ENCODE peak calls at places on chromosomes 4 and X, in six cellular contexts. E is AG04449, X is uterus, M is Peyer's patch, F is epithelial cell of esophagus, L is AG10803. S is an unnamed sample.

GRCh38 chr4:113739197-113739596 is 22.3 kb downstream of the CAMK2D start:
- DNase-seq in E (no peak), X (no peak), M (no peak), F (no peak), L (no peak), S (no peak)

GRCh38 chr4:37892641-37893040 is 1.8 kb downstream of the TBC1D1 start:
- DNase-seq in E (no peak), X (no peak), M (peak), F (no peak), L (no peak), S (no peak)

GRCh38 chr4:110959041-110959643 is 336.3 kb upstream of the PITX2 start:
- DNase-seq in E (no peak), X (no peak), M (no peak), F (peak), L (peak), S (peak)

GRCh38 chr4:47562297-47562696 is 77.2 kb downstream of the ATP10D start:
- DNase-seq in E (peak), X (no peak), M (no peak), F (no peak), L (peak), S (no peak)

GRCh38 chr4:108117473-108118182 is 51.1 kb downstream of the LEF1 start:
- DNase-seq in E (no peak), X (no peak), M (no peak), F (no peak), L (no peak), S (no peak)

GRCh38 chr4:144014808-144015207 is 4.4 kb downstream of the GYPB start:
- DNase-seq in E (no peak), X (no peak), M (no peak), F (no peak), L (no peak), S (no peak)

GRCh38 chrX:49308604-49309269 is 5.3 kb downstream of the GAGE10 start:
- DNase-seq in E (no peak), X (peak), M (peak), F (no peak), L (peak), S (no peak)

GRCh38 chrX:43868791-43869190 is 13.5 kb downstream of the MAOB start:
- DNase-seq in E (no peak), X (no peak), M (no peak), F (no peak), L (no peak), S (no peak)

GRCh38 chrX:12319012-12319519 is 180.8 kb downstream of the FRMPD4 start:
- DNase-seq in E (no peak), X (no peak), M (no peak), F (no peak), L (peak), S (no peak)

GRCh38 chr4:128553665-128554515 is 255.6 kb upstream of the JADE1 start:
- DNase-seq in E (no peak), X (no peak), M (no peak), F (no peak), L (no peak), S (no peak)

GRCh38 chr4:89899157-89899556 is 4.5 kb downstream of the MMRN1 start:
- DNase-seq in E (no peak), X (no peak), M (no peak), F (no peak), L (no peak), S (no peak)

GRCh38 chr4:38884254-38884653 is 16.6 kb downstream of the FAM114A1 start:
- DNase-seq in E (no peak), X (no peak), M (no peak), F (no peak), L (no peak), S (no peak)

GRCh38 chr4:64718091-64718490 is 308.8 kb upstream of the TECRL start:
- DNase-seq in E (no peak), X (no peak), M (no peak), F (peak), L (no peak), S (peak)

GRCh38 chr4:63553123-63553522 is 856.1 kb downstream of the TECRL start:
- DNase-seq in E (no peak), X (no peak), M (no peak), F (no peak), L (no peak), S (no peak)

GRCh38 chr4:123672987-123673386 is 276.4 kb downstream of the SPRY1 start:
- DNase-seq in E (no peak), X (no peak), M (no peak), F (peak), L (peak), S (no peak)

GRCh38 chrX:154596290-154596929 is 11.5 kb downstream of the CTAG1A start:
- DNase-seq in E (no peak), X (no peak), M (no peak), F (peak), L (peak), S (peak)

GRCh38 chr4:177229331-177229730 is 80.3 kb upstream of the NEIL3 start:
- DNase-seq in E (no peak), X (no peak), M (no peak), F (no peak), L (no peak), S (no peak)

GRCh38 chr4:128810331-128810870 is 901 bp downstream of the JADE1 start:
- DNase-seq in E (no peak), X (peak), M (peak), F (peak), L (no peak), S (no peak)

GRCh38 chr4:68272860-68273259 is 27.4 kb upstream of the TMPRSS11B start:
- DNase-seq in E (no peak), X (no peak), M (no peak), F (peak), L (peak), S (no peak)

GRCh38 chr4:172547724-172548123 is 620.9 kb upstream of the GALNT7 start:
- DNase-seq in E (no peak), X (no peak), M (no peak), F (no peak), L (no peak), S (no peak)

GRCh38 chr4:102780476-102781144 is 19.8 kb upstream of the MANBA start:
- DNase-seq in E (no peak), X (no peak), M (no peak), F (peak), L (no peak), S (no peak)

GRCh38 chr4:107931775-107932321 is 499 bp downstream of the CYP2U1 start:
- DNase-seq in E (no peak), X (no peak), M (peak), F (no peak), L (no peak), S (no peak)

GRCh38 chr4:5206391-5206790 is 155.1 kb downstream of the STK32B start:
- DNase-seq in E (peak), X (peak), M (no peak), F (no peak), L (peak), S (peak)

GRCh38 chr4:66590488-66591215 is 920.4 kb upstream of the EPHA5 start:
- DNase-seq in E (no peak), X (no peak), M (no peak), F (peak), L (no peak), S (no peak)

GRCh38 chr4:20684852-20685763 is 15.2 kb upstream of the PACRGL start:
- DNase-seq in E (no peak), X (no peak), M (no peak), F (peak), L (peak), S (peak)

GRCh38 chrX:123493857-123494256 is 239.0 kb downstream of the THOC2 start:
- DNase-seq in E (no peak), X (no peak), M (no peak), F (no peak), L (no peak), S (no peak)

GRCh38 chr4:42416017-42416416 is 18.7 kb downstream of the SHISA3 start:
- DNase-seq in E (no peak), X (no peak), M (no peak), F (no peak), L (no peak), S (no peak)

GRCh38 chr4:67575232-67575888 is 16.8 kb downstream of the STAP1 start:
- DNase-seq in E (no peak), X (no peak), M (no peak), F (no peak), L (no peak), S (no peak)

GRCh38 chr4:99028187-99028586 is 32.7 kb downstream of the METAP1 start:
- DNase-seq in E (no peak), X (no peak), M (no peak), F (peak), L (peak), S (no peak)

GRCh38 chr4:6986781-6987565 is 56.2 kb upstream of the TADA2B start:
- DNase-seq in E (no peak), X (peak), M (peak), F (peak), L (peak), S (peak)
- TF ChIP-seq CTCF in E (no peak), X (no peak), M (no peak), F (no peak), L (no peak), S (no peak)

GRCh38 chr4:15809473-15809872 is 31.3 kb downstream of the CD38 start:
- DNase-seq in E (no peak), X (no peak), M (no peak), F (no peak), L (no peak), S (no peak)

GRCh38 chr4:15811703-15812325 is 33.7 kb downstream of the CD38 start:
- DNase-seq in E (no peak), X (no peak), M (no peak), F (peak), L (no peak), S (no peak)

GRCh38 chr4:15805583-15806517 is 27.7 kb downstream of the CD38 start:
- DNase-seq in E (peak), X (no peak), M (no peak), F (peak), L (peak), S (peak)

GRCh38 chr4:15809058-15809457 is 30.9 kb downstream of the CD38 start:
- DNase-seq in E (no peak), X (no peak), M (no peak), F (peak), L (no peak), S (no peak)
- H3K4me3 ChIP-seq in E (no peak), X (no peak), M (no peak), F (no peak), L (no peak), S (no peak)

GRCh38 chr4:122450847-122451246 is 5.7 kb downstream of the IL2 start:
- DNase-seq in E (peak), X (no peak), M (no peak), F (peak), L (peak), S (no peak)
- TF ChIP-seq CTCF in E (peak), X (no peak), M (no peak), F (peak), L (peak), S (peak)

GRCh38 chr4:133148690-133149363 is at the start of gene PCDH10:
- DNase-seq in E (peak), X (peak), M (no peak), F (peak), L (peak), S (peak)
- H3K4me3 ChIP-seq in E (peak), X (peak), M (peak), F (peak), L (peak), S (peak)

GRCh38 chrX:26653050-26653449 is 437.1 kb downstream of the MAGEB5 start:
- DNase-seq in E (no peak), X (no peak), M (no peak), F (no peak), L (no peak), S (no peak)

GRCh38 chrX:26651755-26652154 is 435.8 kb downstream of the MAGEB5 start:
- DNase-seq in E (no peak), X (no peak), M (no peak), F (peak), L (no peak), S (no peak)

DNA sequence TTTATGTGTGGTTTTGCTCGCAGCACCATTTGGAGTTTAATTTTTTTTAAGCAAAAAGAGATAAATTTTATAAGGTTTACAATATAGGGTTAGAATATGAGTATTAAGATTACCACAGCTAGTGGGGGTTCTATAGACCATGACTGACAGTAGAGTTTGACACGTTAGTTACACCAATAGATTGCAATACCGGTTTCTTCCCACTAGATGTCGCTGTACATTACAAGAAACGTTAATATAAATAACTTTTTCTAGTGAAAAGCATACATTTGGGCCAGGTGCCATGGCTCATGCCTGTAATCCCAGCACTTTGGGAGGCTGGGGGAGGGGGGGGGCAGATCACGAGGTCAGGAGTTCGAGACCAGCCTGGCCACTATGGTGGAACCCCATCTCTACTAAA is 433.6 kb downstream of the MAGEB5 start:
- DNase-seq in E (no peak), X (no peak), M (no peak), F (peak), L (no peak), S (no peak)
- TF ChIP-seq CTCF in E (no peak), X (no peak), M (no peak), F (peak), L (peak), S (peak)

DNA sequence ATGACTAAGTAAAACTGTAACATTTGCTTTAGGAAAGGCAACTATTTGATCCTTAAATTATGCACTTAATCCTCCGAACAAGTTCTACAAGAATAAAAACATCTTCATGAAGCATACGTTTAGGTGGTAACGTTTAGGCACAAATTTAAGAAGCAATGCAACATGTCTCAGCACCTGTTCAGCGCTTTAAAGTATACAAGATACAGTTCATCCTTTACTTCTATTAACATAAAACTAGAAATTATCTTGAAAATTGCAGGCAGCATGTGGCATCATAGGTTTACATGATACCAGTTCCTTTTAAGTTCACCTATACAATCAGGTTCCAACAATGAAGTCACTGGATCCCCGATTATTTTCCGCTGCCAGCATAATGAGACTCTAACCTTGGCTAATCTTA is 1.5 kb downstream of the PLA2G12A start:
- DNase-seq in E (no peak), X (no peak), M (no peak), F (peak), L (no peak), S (no peak)
- H3K4me3 ChIP-seq in E (peak), X (peak), M (peak), F (peak), L (no peak), S (peak)

DNA sequence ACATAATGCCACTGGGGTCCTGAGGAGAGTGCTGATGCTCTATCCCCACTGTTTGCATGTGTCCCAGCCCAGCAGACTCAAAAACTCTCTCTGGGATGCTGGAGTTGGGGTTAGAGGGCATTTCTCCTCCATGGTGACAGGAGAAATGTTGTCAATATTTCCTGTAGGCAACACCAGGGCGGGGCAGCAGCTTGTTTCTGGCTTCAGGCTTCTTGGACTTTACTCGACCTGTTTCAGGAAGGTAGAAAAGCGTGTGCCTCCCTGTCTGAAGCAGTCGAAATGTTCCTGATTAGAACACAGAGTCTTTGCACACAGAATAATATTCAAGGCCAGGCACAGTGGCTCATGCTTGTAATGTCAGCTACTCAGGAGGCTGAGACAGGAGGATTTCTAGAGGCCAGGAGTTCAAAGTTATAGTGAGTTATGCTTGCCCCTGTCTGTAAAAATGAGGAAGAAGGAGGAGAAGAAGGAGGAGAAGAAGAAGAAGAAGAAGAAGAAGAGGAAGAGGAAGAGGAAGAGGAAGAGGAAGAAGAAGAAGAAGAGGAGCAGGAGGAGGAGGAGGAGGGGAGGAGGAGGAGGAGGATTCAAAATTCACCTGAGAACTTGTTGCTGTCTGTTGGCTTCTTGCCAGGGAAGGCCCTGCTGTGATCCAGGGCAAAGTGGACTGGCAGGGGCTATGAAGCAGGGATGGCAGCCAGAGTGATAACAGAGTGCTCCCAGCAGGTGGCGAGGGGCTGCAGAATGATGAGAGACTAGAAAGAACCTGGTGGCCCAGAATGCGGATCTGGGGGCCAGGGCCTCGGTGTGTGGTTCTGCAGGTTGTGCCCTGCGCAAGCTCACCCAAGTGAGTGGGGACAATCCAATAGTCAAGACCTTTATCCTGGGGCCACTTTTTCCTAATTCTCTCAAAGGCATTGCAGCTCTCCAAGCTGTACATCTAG is 82.9 kb downstream of the RTL5 start:
- DNase-seq in E (no peak), X (no peak), M (no peak), F (no peak), L (no peak), S (no peak)
- TF ChIP-seq CTCF in E (no peak), X (no peak), M (no peak), F (no peak), L (no peak), S (no peak)

GRCh38 chr4:151012376-151012775 is 2.7 kb downstream of the LRBA start:
- DNase-seq in E (no peak), X (no peak), M (no peak), F (no peak), L (no peak), S (no peak)

GRCh38 chr4:151012836-151013235 is 2.2 kb downstream of the LRBA start:
- DNase-seq in E (no peak), X (no peak), M (no peak), F (peak), L (no peak), S (no peak)

GRCh38 chr4:151013944-151014343 is 1.1 kb downstream of the LRBA start:
- DNase-seq in E (no peak), X (no peak), M (no peak), F (no peak), L (no peak), S (no peak)

GRCh38 chr4:151014521-151015457 is at the start of gene LRBA:
- DNase-seq in E (no peak), X (peak), M (peak), F (peak), L (peak), S (no peak)

DNA sequence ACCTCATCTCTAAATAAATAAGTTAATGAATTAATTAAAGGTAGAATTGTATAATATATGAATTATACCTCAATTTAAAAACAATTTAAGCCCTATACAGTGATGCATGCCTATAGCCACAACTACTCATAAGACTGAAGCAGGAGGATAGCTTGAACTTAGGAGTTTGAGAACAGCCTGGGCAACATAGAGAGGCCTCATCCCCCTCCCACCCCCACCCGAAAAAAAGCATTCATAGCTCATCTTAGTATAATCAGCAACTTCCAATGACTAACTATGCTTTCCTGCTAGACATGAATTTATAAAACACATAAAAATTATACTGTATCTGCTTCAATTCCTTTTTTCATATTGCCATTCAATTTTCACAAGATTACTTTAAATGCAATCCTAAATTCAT is 1.6 kb downstream of the LRBA start:
- DNase-seq in E (no peak), X (no peak), M (no peak), F (peak), L (no peak), S (no peak)
- H3K4me3 ChIP-seq in E (no peak), X (no peak), M (peak), F (peak), L (no peak), S (no peak)

GRCh38 chr4:184270808-184271413 is 53.2 kb upstream of the ENPP6 start:
- DNase-seq in E (no peak), X (no peak), M (no peak), F (no peak), L (no peak), S (no peak)

GRCh38 chr4:184269879-184270430 is 52.3 kb upstream of the ENPP6 start:
- DNase-seq in E (no peak), X (no peak), M (no peak), F (no peak), L (no peak), S (no peak)

GRCh38 chr4:184267673-184268573 is 50.2 kb upstream of the ENPP6 start:
- DNase-seq in E (peak), X (no peak), M (peak), F (peak), L (peak), S (peak)

GRCh38 chr4:184267206-184267608 is 49.5 kb upstream of the ENPP6 start:
- DNase-seq in E (no peak), X (no peak), M (no peak), F (no peak), L (no peak), S (no peak)

GRCh38 chr4:184268574-184269160 is 51.0 kb upstream of the ENPP6 start:
- DNase-seq in E (no peak), X (no peak), M (no peak), F (no peak), L (no peak), S (no peak)
- TF ChIP-seq CTCF in E (no peak), X (no peak), M (no peak), F (no peak), L (no peak), S (no peak)

GRCh38 chr4:94214703-94215360 is 7.2 kb downstream of the SMARCAD1 start:
- DNase-seq in E (no peak), X (no peak), M (no peak), F (no peak), L (no peak), S (no peak)

GRCh38 chr4:94208268-94208667 is 603 bp downstream of the SMARCAD1 start:
- DNase-seq in E (no peak), X (no peak), M (no peak), F (no peak), L (no peak), S (no peak)

GRCh38 chr4:94207469-94208224 is at the start of gene SMARCAD1:
- DNase-seq in E (peak), X (peak), M (peak), F (peak), L (peak), S (peak)

GRCh38 chr4:94208918-94209317 is 1.3 kb downstream of the SMARCAD1 start:
- DNase-seq in E (no peak), X (no peak), M (no peak), F (peak), L (no peak), S (no peak)
- H3K4me3 ChIP-seq in E (peak), X (peak), M (peak), F (peak), L (peak), S (peak)